ENCODE peak calls at places on chromosomes 7 and 10, in eight cellular contexts. G, T, M, S, X, W, L and C are unnamed samples.

GRCh38 chr7:133573554-133574265 is 320.8 kb downstream of the EXOC4 start:
- DNase-seq in W (no peak), S (no peak), G (no peak), L (no peak), M (no peak), X (no peak), T (no peak), C (no peak)

GRCh38 chr7:90595341-90595800 is 750 bp upstream of the CDK14 start:
- DNase-seq in T (no peak), X (no peak), W (no peak), G (no peak), S (no peak), M (no peak), L (no peak), C (no peak)

GRCh38 chr10:1311707-1312106 is 255.5 kb downstream of the WDR37 start:
- DNase-seq in M (no peak), T (no peak), X (no peak), G (no peak), S (no peak), W (no peak), L (no peak), C (no peak)

GRCh38 chr10:104424719-104425118 is 71.1 kb downstream of the CFAP58 start:
- DNase-seq in L (no peak), X (no peak), M (no peak), S (no peak), G (no peak), W (peak; percentile 31), T (no peak), C (no peak)

GRCh38 chr10:3258291-3258848 is 85.8 kb upstream of the PITRM1 start:
- DNase-seq in S (no peak), X (no peak), M (peak; percentile 34), W (no peak), G (no peak), L (no peak), T (no peak), C (no peak)

GRCh38 chr10:60414877-60415585 is 25.4 kb upstream of the ANK3 start:
- DNase-seq in S (no peak), X (no peak), L (no peak), M (no peak), W (no peak), G (no peak), T (no peak), C (peak; percentile 73)

GRCh38 chr7:102260856-102261255 is 25.8 kb upstream of the SH2B2 start:
- DNase-seq in X (no peak), T (no peak), M (no peak), W (no peak), G (no peak), S (peak; percentile 54), L (peak; percentile 49), C (no peak)

GRCh38 chr7:36653011-36653670 is 71.2 kb downstream of the AOAH start:
- DNase-seq in W (no peak), G (no peak), S (no peak), X (no peak), L (no peak), T (no peak), M (no peak), C (no peak)

GRCh38 chr7:139823855-139824670 is 5.0 kb upstream of the TBXAS1 start:
- DNase-seq in M (no peak), X (no peak), S (no peak), T (no peak), W (no peak), G (no peak), L (no peak), C (no peak)

GRCh38 chr7:137932881-137933269 is 69.0 kb downstream of the CREB3L2 start:
- DNase-seq in L (no peak), X (no peak), W (peak; percentile 76), M (no peak), S (no peak), T (peak; percentile 13), G (no peak), C (no peak)

GRCh38 chr7:134845461-134845860 is 66.0 kb downstream of the CALD1 start:
- DNase-seq in L (no peak), T (no peak), G (no peak), S (no peak), M (no peak), X (no peak), W (no peak), C (peak; percentile 6)

GRCh38 chr10:117007080-117007479 is 2.1 kb upstream of the SHTN1 start:
- DNase-seq in S (no peak), W (peak; percentile 36), M (no peak), X (no peak), L (no peak), G (no peak), T (no peak), C (peak; percentile 57)

DNA sequence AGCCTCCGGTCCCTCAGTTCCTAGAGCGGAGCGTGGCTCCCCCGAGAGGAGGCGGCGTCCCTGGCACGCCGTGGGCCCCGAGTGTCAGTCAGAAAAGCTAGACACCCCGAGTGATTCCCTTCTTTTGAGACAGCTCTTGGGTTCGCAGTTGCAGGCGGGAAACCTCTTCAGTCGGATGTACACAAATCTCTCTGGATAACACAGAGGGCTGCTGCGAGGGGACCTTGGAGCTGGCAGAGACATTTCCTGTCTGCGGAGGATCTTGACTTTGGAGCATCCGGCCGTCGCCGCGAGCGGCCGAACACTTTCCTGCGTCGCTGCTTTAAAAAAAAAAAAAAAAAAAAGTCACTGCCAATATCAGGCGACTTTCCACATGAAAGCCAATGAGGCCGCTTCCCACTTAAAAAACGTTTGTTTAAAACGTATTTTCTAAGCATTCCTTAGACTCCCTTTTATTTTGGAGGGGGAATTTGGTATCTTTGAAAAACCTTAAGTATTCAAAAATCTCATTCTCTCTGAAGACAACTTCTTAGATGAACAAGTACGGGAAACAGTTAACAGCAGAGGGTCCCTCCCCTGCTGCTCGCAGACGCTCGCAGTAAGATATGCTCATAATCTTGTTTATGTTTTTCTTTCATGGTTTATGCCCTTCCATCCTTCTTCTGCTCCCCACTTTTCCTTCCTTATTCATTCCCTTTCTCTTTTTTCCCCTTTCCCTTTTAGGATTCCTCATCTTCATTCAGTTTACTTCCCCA is 9.9 kb downstream of the HHEX start:
- DNase-seq in G (no peak), M (no peak), T (no peak), X (peak; percentile 69), S (peak; percentile 37), W (peak; percentile 85), L (peak; percentile 36), C (peak; percentile 58)
- TF ChIP-seq POLR2A in G (no peak), M (no peak), T (no peak), X (no peak), S (no peak), W (peak; percentile 19), L (no peak), C (peak; percentile 26)

GRCh38 chr10:69641261-69641980 is 11.4 kb downstream of the FAM241B start:
- DNase-seq in W (no peak), G (no peak), S (no peak), M (peak; percentile 46), X (no peak), L (no peak), T (no peak), C (peak; percentile 94)
- TF ChIP-seq POLR2A in W (no peak), G (no peak), S (no peak), M (no peak), X (no peak), L (no peak), T (no peak), C (no peak)

DNA sequence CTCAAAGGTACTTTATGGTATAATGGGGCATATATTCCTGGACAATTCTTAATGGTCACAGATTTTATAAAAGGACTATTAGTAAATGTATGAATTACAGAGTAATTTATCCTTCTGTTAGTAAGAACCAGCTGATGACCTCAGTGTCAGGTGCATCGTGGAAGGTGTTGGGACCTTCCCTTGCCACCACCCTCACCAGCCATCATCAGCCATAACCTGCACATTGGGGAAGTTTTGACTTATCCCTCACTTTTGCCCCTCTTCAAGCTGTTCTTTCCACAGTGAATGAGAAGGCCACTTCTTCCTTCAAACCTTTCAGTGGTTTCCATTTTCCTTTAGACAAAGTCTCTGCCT is 52.2 kb downstream of the FIGNL1 start:
- DNase-seq in W (no peak), M (no peak), L (no peak), S (no peak), G (no peak), T (no peak), X (no peak), C (no peak)
- TF ChIP-seq POLR2A in W (no peak), M (no peak), L (no peak), S (no peak), G (no peak), T (no peak), X (no peak), C (no peak)

GRCh38 chr10:27252267-27253000 is 11.8 kb upstream of the ACBD5 start:
- DNase-seq in G (peak; percentile 89), L (peak; percentile 78), S (peak; percentile 73), X (peak; percentile 96), T (no peak), W (no peak), M (no peak), C (no peak)
- TF ChIP-seq POLR2A in G (peak; percentile 20), L (no peak), S (no peak), X (peak; percentile 58), T (no peak), W (no peak), M (no peak), C (no peak)

DNA sequence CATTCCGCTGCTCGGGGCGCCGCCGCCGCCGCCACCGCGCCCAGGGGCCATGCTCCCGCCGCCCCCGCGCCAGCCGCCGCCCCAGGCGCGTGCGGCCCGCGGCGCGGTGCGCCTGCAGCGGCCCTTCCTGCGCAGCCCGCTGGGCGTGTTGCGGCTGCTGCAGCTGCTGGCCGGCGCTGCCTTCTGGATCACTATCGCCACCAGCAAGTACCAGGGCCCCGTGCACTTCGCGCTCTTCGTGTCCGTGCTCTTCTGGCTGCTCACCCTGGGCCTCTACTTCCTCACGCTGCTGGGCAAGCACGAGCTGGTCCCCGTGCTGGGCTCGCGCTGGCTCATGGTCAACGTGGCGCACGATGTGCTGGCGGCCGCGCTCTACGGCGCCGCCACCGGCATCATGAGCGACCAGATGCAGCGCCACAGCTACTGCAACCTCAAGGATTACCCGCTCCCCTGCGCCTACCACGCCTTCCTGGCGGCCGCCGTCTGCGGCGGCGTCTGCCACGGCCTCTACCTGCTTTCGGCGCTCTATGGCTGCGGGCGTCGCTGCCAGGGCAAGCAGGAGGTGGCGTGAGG is 384 bp downstream of the MARVELD1 start:
- DNase-seq in L (peak; percentile 83), S (peak; percentile 76), X (peak; percentile 76), M (peak; percentile 88), W (peak; percentile 89), G (peak; percentile 84), T (peak; percentile 46), C (peak; percentile 87)
- TF ChIP-seq POLR2A in L (no peak), S (no peak), X (peak; percentile 56), M (no peak), W (peak; percentile 40), G (peak; percentile 66), T (no peak), C (peak; percentile 41)

GRCh38 chr10:14499610-14499904 is 168.8 kb upstream of the FRMD4A start:
- DNase-seq in M (no peak), X (no peak), L (no peak), W (no peak), S (no peak), G (no peak), T (no peak), C (no peak)

GRCh38 chr10:14502451-14502850 is 171.7 kb upstream of the FRMD4A start:
- DNase-seq in S (no peak), X (no peak), L (no peak), G (no peak), T (no peak), W (no peak), M (no peak), C (no peak)

GRCh38 chr10:14500172-14500765 is 169.5 kb upstream of the FRMD4A start:
- DNase-seq in M (no peak), L (no peak), T (no peak), G (peak; percentile 59), W (peak; percentile 41), X (no peak), S (no peak), C (no peak)
- TF ChIP-seq POLR2A in M (no peak), L (no peak), T (no peak), G (no peak), W (no peak), X (no peak), S (no peak), C (no peak)